ENCODE peak calls at places on chromosomes 2 and 18, in ten cellular contexts. G is foreskin fibroblast, K is fibroblast of lung, R is AG09309, I is GM23338, J is heart left ventricle, W is Calu3, N is endothelial cell, V is activated B cell treated with CpG ODN at 0.5 μM for 24 hours, T is AG09319. Y is an unnamed sample.

GRCh38 chr2:11370377-11371098 is 26.1 kb upstream of the ROCK2 start:
- DNase-seq in V (no peak), G (peak), T (no peak), R (no peak), W (peak), I (no peak), J (no peak), K (no peak), N (no peak), Y (no peak)

GRCh38 chr2:238854246-238854645 is 6.4 kb downstream of the TWIST2 start:
- DNase-seq in J (no peak), G (peak), V (no peak), W (no peak), N (no peak), R (no peak), T (no peak), K (no peak), I (no peak), Y (no peak)

GRCh38 chr2:27191107-27191829 is 20.6 kb upstream of the ATRAID start:
- DNase-seq in T (no peak), G (peak), J (no peak), N (peak), W (peak), I (peak), V (no peak), K (peak), R (no peak), Y (peak)

GRCh38 chr2:667332-668000 is 9.7 kb downstream of the TMEM18 start:
- DNase-seq in K (peak), N (no peak), G (peak), T (no peak), I (peak), R (peak), W (peak), J (no peak), V (no peak), Y (peak)

GRCh38 chr2:241238693-241239198 is 50.3 kb downstream of the ANO7 start:
- DNase-seq in G (no peak), R (no peak), J (no peak), T (no peak), K (no peak), I (no peak), N (no peak), V (no peak), W (no peak), Y (no peak)

GRCh38 chr2:160516547-160517365 is 23.1 kb upstream of the RBMS1 start:
- DNase-seq in G (peak), T (no peak), J (no peak), W (no peak), K (peak), I (no peak), V (no peak), N (no peak), R (no peak), Y (peak)

GRCh38 chr2:109295781-109296117 is 166.7 kb downstream of the SH3RF3 start:
- DNase-seq in I (no peak), T (no peak), K (no peak), V (no peak), G (no peak), R (no peak), N (no peak), J (no peak), W (no peak), Y (no peak)

GRCh38 chr18:69217271-69217670 is 183.4 kb upstream of the DOK6 start:
- DNase-seq in R (no peak), T (no peak), I (no peak), K (no peak), W (no peak), G (no peak), V (no peak), J (no peak), N (no peak), Y (no peak)

GRCh38 chr18:23779696-23780303 is 90.5 kb downstream of the LAMA3 start:
- DNase-seq in K (no peak), I (peak), W (no peak), T (no peak), G (peak), J (no peak), V (no peak), R (no peak), N (no peak), Y (peak)

GRCh38 chr2:12556762-12557161 is 160.0 kb upstream of the TRIB2 start:
- DNase-seq in R (peak), K (peak), J (no peak), W (peak), G (peak), T (no peak), V (no peak), I (no peak), N (no peak), Y (peak)

GRCh38 chr2:54574860-54575247 is 118.7 kb downstream of the SPTBN1 start:
- DNase-seq in W (no peak), V (no peak), N (no peak), R (no peak), J (no peak), G (no peak), K (no peak), T (no peak), I (no peak), Y (no peak)

GRCh38 chr18:6058941-6059340 is 163.6 kb upstream of the TMEM200C start:
- DNase-seq in W (no peak), K (peak), T (no peak), R (peak), I (peak), V (no peak), G (peak), N (no peak), J (peak), Y (peak)

GRCh38 chr18:10490401-10491289 is 35.2 kb upstream of the NAPG start:
- DNase-seq in G (no peak), K (no peak), W (peak), V (peak), I (peak), J (no peak), N (peak), R (no peak), T (no peak), Y (no peak)

GRCh38 chr2:128548461-128548891 is 229.8 kb upstream of the HS6ST1 start:
- DNase-seq in V (no peak), W (no peak), N (no peak), I (no peak), T (no peak), G (no peak), R (no peak), K (no peak), J (no peak), Y (no peak)

GRCh38 chr18:43934322-43935050 is 657.2 kb upstream of the SYT4 start:
- DNase-seq in I (no peak), T (no peak), K (no peak), N (no peak), J (no peak), W (no peak), V (no peak), G (peak), R (no peak), Y (peak)

GRCh38 chr2:240917009-240917683 is 11.0 kb downstream of the CROCC2 start:
- DNase-seq in N (no peak), G (no peak), T (no peak), J (peak), R (no peak), K (no peak), I (no peak), W (no peak), V (no peak), Y (no peak)

GRCh38 chr2:64838817-64839216 is 150.4 kb upstream of the SLC1A4 start:
- DNase-seq in G (peak), I (no peak), T (no peak), R (peak), N (no peak), J (peak), K (peak), V (no peak), W (peak), Y (peak)

GRCh38 chr18:49021076-49021432 is 70.3 kb upstream of the SMAD7 start:
- DNase-seq in I (no peak), T (no peak), K (no peak), N (no peak), J (no peak), G (no peak), W (no peak), R (no peak), V (no peak), Y (no peak)

GRCh38 chr2:239443666-239444567 is 43.1 kb upstream of the HDAC4 start:
- DNase-seq in G (peak), R (no peak), K (peak), I (no peak), W (no peak), N (no peak), J (no peak), V (no peak), T (no peak), Y (no peak)

GRCh38 chr2:172323256-172323655 is 104.1 kb upstream of the ITGA6 start:
- DNase-seq in I (no peak), N (no peak), G (no peak), V (no peak), K (no peak), R (no peak), W (no peak), T (no peak), J (no peak), Y (no peak)

GRCh38 chr18:78138993-78139496 is 840.6 kb upstream of the SALL3 start:
- DNase-seq in W (no peak), J (no peak), N (no peak), K (no peak), G (no peak), R (no peak), V (no peak), I (no peak), T (no peak), Y (no peak)

GRCh38 chr2:232483923-232484627 is 3.6 kb downstream of the ECEL1 start:
- DNase-seq in T (no peak), G (no peak), R (no peak), J (peak), N (no peak), I (no peak), V (no peak), W (no peak), K (no peak), Y (no peak)

GRCh38 chr2:184599054-184599874 is 935 bp downstream of the ZNF804A start:
- DNase-seq in G (peak), W (no peak), N (no peak), J (no peak), I (no peak), T (no peak), V (no peak), K (peak), R (no peak), Y (peak)

GRCh38 chr2:3602553-3603339 is 7.8 kb downstream of the COLEC11 start:
- DNase-seq in W (no peak), T (no peak), J (no peak), I (no peak), G (no peak), R (no peak), V (no peak), K (no peak), N (no peak), Y (no peak)

GRCh38 chr2:17309741-17310339 is 208.4 kb downstream of the RAD51AP2 start:
- DNase-seq in N (peak), W (peak), G (peak), I (peak), K (peak), R (no peak), T (peak), J (no peak), V (no peak), Y (peak)

GRCh38 chr2:225354281-225354774 is 45.2 kb upstream of the NYAP2 start:
- DNase-seq in R (peak), J (no peak), T (no peak), V (no peak), K (no peak), W (no peak), G (peak), I (no peak), N (peak), Y (peak)

GRCh38 chr2:88687384-88687783 is 4.1 kb upstream of the RPIA start:
- DNase-seq in N (no peak), W (no peak), J (no peak), K (no peak), T (no peak), G (no peak), V (no peak), I (no peak), R (no peak), Y (no peak)

GRCh38 chr2:5560981-5561380 is 131.2 kb upstream of the SOX11 start:
- DNase-seq in R (no peak), I (no peak), G (no peak), T (no peak), N (no peak), K (peak), V (no peak), W (no peak), J (peak), Y (peak)

GRCh38 chr2:200177971-200178911 is 128.3 kb upstream of the SPATS2L start:
- DNase-seq in J (peak), R (no peak), I (no peak), T (no peak), K (peak), V (no peak), W (no peak), G (peak), N (no peak), Y (peak)

DNA sequence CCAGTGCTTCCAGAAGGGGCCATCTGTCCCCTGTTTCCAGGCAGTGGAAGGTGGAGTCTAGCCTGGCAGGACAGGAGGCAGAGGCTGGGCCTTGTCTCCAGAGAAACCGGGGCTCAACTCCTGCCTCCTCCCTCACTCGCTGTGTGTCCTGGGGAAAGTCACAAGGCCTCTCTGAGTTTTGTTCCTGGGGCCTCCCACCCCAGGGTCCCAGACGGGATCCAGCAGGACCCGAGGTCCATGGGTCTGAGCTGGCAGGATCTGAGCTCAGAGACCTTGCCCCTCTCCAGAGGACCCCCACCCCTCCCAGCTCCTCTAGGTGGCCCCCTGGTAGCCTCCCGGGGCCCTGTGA is 72.2 kb upstream of the TAF1B start:
- DNase-seq in G (no peak), W (no peak), V (no peak), R (no peak), K (no peak), I (no peak), J (no peak), N (no peak), T (no peak), Y (no peak)
- TF ChIP-seq CTCF in G (no peak), W (no peak), V (no peak), R (no peak), K (no peak), I (no peak), J (no peak), N (no peak), T (no peak), Y (no peak)

GRCh38 chr18:48020337-48021250 is 90.1 kb upstream of the SMAD2 start:
- DNase-seq in K (no peak), J (no peak), I (no peak), V (no peak), N (no peak), G (no peak), W (no peak), R (no peak), T (no peak), Y (no peak)
- TF ChIP-seq CTCF in K (no peak), J (no peak), I (no peak), V (no peak), N (no peak), G (no peak), W (no peak), R (no peak), T (no peak), Y (no peak)

GRCh38 chr2:177989029-177989885 is 83.3 kb downstream of the PDE11A start:
- DNase-seq in R (no peak), T (no peak), W (no peak), I (no peak), G (no peak), N (no peak), V (no peak), J (no peak), K (no peak), Y (peak)

GRCh38 chr2:177984739-177985138 is 87.8 kb downstream of the PDE11A start:
- DNase-seq in I (no peak), V (no peak), J (no peak), G (no peak), T (no peak), R (no peak), N (no peak), W (no peak), K (no peak), Y (peak)

DNA sequence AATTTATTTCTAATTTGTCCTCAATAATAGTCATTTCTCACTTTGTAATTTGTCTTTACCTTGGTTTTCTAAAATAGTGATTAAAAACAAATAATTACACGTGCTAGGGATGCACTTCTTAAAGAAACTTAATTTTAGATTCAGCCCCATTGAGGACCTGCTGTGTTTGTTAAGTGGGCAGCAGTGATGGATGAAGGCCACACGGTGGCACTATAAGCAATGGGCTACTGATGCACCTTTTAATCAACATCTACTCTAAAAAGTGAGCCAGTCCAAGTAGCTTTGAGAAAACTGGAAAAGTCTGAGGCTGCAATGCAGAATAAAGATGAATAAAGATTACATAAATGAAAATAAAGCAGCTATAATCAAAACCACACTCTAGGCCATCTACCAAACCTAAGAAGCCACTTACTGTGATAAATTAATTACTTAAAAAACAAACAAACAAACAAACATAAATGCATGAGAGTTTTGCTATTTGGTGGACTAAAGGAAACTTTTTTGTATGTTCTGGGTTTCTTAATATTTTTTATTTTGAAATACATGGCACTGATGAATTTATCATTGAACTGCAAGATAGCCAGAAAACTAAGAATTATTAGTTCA is 89.3 kb downstream of the PDE11A start:
- DNase-seq in R (no peak), I (peak), G (peak), T (no peak), N (peak), K (peak), V (no peak), J (no peak), W (peak), Y (peak)
- TF ChIP-seq CTCF in R (peak), I (peak), G (peak), T (peak), N (peak), K (peak), V (no peak), J (peak), W (peak), Y (peak)

DNA sequence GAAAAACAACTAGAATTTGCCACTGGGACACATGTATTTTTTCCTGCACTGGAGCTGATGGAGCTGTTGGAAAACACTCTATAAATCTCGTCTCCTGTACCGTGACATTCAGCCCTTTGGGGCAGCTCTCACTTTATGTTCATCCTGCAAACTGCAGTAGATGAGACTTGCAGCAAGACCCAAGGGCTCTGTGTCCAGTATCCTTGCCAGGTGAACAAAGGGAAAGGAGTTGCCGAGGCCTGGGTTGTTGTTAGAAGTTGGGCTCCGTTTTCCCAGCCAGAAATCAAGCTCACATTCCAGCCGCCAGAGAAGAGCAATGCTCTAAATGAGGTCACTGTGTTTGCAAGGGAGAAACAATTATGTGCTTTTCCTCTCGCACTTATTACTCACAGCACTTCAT is 285.1 kb downstream of the SLC4A3 start:
- DNase-seq in K (peak), W (no peak), T (peak), V (no peak), J (no peak), I (peak), N (no peak), R (peak), G (peak), Y (peak)
- TF ChIP-seq CTCF in K (peak), W (no peak), T (peak), V (no peak), J (peak), I (no peak), N (no peak), R (peak), G (peak), Y (peak)

DNA sequence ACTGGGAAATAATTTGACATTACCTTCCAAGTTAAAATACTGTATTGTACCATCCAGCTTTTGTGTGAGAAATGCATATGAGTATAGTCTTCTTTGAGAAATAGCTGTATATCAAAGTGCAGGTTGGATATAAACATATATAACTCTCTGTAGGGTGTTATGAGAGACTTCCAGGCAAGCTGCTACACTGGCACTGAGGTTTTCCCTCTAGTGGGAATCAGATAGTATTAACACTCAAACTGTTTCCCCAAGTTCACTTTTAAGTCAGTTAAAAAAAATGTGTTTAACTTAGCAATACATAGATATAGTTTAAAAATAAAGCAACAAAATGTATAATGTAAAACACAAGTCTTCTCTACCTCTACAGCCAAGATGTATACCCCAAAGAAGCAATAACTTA is 368.4 kb upstream of the SLC8A1 start:
- DNase-seq in J (no peak), V (no peak), I (no peak), W (no peak), N (no peak), G (peak), R (no peak), T (no peak), K (peak), Y (no peak)
- TF ChIP-seq CTCF in J (no peak), V (no peak), I (peak), W (no peak), N (no peak), G (no peak), R (peak), T (peak), K (no peak), Y (no peak)

DNA sequence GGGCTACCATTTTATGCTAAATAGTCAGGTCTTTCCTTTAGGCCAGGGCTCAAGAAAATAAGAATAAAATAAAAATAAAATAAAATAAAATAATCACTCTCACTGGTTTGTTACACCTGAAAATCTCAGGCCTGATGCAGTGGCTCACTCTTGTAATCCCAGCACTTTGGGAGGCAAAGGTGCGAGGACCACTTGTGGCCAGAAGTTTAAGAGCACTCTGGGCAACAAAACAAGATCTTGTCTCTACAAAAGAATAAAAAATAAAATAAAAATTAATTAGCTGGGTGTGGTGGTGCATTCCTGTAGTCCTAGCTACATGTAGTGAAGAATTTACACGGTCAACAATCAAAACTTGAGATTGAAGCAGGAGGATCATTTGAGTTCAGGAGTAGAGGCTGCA is 159.4 kb downstream of the NRXN1 start:
- DNase-seq in N (no peak), G (no peak), W (no peak), J (no peak), T (no peak), V (no peak), R (no peak), K (no peak), I (peak), Y (no peak)
- TF ChIP-seq CTCF in N (no peak), G (no peak), W (no peak), J (no peak), T (no peak), V (no peak), R (no peak), K (no peak), I (peak), Y (peak)

Y was measured in choroid plexus epithelial cell.